ENCODE peak calls at places on chromosomes 12 and 14, in ten cellular contexts. E is fibroblast of lung, B is psoas muscle, Y is endothelial cell, C is pancreas, N is lower leg skin, Z is GM12865, S is AG04450, R is HFF-Myc, H is body of pancreas. Q is an unnamed sample.

GRCh38 chr12:133106253-133106652 is 23.8 kb downstream of the ZNF891 start:
- DNase-seq in H (no peak), S (no peak), R (no peak), B (no peak), E (peak), N (no peak), C (no peak), Y (no peak), Z (peak), Q (no peak)

GRCh38 chr14:69013943-69014782 is 35.1 kb upstream of the ACTN1 start:
- DNase-seq in N (no peak), Y (no peak), S (no peak), E (peak), B (peak), R (peak), H (peak), Z (no peak), C (peak), Q (no peak)

GRCh38 chr12:90043264-90043663 is 334.6 kb upstream of the ATP2B1 start:
- DNase-seq in Z (no peak), N (no peak), R (no peak), C (no peak), B (no peak), Y (no peak), S (no peak), H (no peak), E (peak), Q (no peak)

GRCh38 chr12:113580437-113580836 is 108.8 kb upstream of the LHX5 start:
- DNase-seq in N (no peak), R (no peak), H (no peak), E (no peak), S (no peak), Y (no peak), C (no peak), B (no peak), Z (no peak), Q (no peak)

GRCh38 chr14:61603736-61604135 is 91.6 kb upstream of the HIF1A start:
- DNase-seq in N (no peak), B (no peak), H (no peak), R (no peak), E (no peak), Y (no peak), C (no peak), S (no peak), Z (no peak), Q (no peak)

GRCh38 chr12:114799574-114800487 is 115.9 kb upstream of the TBX3 start:
- DNase-seq in N (no peak), R (no peak), B (peak), Y (no peak), E (peak), H (peak), C (peak), S (no peak), Z (no peak), Q (no peak)

GRCh38 chr12:115421796-115422709 is 738.1 kb upstream of the TBX3 start:
- DNase-seq in B (no peak), Y (no peak), S (no peak), N (no peak), C (no peak), E (no peak), H (no peak), Z (no peak), R (no peak), Q (no peak)

GRCh38 chr12:53061404-53062010 is 11.6 kb downstream of the TNS2 start:
- DNase-seq in Z (no peak), H (peak), S (no peak), B (peak), C (peak), N (peak), E (no peak), Y (no peak), R (no peak), Q (no peak)

DNA sequence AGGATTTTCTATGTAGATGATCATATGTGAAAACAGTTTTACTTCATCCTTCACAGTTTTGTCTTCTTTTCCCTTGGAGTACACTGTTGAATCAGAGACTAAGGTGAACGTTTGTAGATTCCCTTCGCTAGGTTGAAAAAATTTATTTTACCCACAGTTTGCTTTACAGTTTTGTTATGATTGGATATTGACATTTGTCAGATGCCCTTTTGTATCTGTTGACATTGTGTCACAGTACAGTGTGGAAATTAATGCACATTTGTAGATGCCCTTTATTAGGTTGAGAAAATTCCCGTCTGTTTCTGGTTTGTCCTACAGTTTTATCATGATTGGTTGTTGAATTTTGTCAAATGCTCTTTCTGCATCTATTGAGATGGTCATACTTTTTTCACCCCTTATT is 13.3 kb downstream of the G2E3 start:
- DNase-seq in B (no peak), Y (no peak), Z (no peak), R (no peak), H (no peak), S (no peak), C (no peak), N (no peak), E (no peak), Q (no peak)
- TF ChIP-seq CTCF in B (no peak), Y (no peak), Z (no peak), R (no peak), H (no peak), S (no peak), C (no peak), N (no peak), E (no peak), Q (no peak)

GRCh38 chr12:62950317-62950716 is 15.4 kb upstream of the PPM1H start:
- DNase-seq in N (no peak), E (no peak), B (no peak), S (no peak), C (no peak), H (no peak), Z (no peak), R (no peak), Y (no peak), Q (no peak)
- TF ChIP-seq CTCF in N (no peak), E (no peak), B (no peak), S (no peak), C (no peak), H (no peak), Z (no peak), R (no peak), Y (no peak), Q (no peak)

DNA sequence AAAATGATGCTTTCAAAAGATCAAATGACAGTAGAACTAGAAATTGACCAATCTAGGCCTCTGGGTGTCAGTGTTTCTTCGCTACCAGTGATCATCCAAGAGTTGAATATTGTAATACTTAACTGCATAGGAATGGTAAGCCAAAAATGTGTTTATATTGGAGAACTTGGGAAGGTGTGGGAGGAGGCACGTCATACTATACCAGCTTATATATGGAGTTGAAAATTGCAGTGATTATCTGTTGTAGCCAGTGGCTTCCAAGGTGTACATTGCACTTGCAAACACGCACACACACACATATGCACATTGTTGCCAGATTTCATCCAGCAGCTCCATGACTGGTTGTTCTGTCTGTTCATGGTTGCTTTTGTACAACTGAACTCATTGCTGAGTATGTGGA is 36.1 kb downstream of the EID3 start:
- DNase-seq in B (no peak), Z (no peak), S (no peak), Y (no peak), C (no peak), E (peak), R (no peak), N (no peak), H (no peak), Q (no peak)
- TF ChIP-seq CTCF in B (no peak), Z (no peak), S (no peak), Y (no peak), C (no peak), E (no peak), R (no peak), N (no peak), H (no peak), Q (no peak)

GRCh38 chr12:11666651-11667050 is 17.2 kb downstream of the ETV6 start:
- DNase-seq in B (no peak), Y (no peak), C (no peak), Z (no peak), E (no peak), N (no peak), H (no peak), R (no peak), S (no peak), Q (no peak)
- TF ChIP-seq CTCF in B (no peak), Y (no peak), C (no peak), Z (no peak), E (no peak), N (no peak), H (no peak), R (no peak), S (no peak), Q (no peak)

DNA sequence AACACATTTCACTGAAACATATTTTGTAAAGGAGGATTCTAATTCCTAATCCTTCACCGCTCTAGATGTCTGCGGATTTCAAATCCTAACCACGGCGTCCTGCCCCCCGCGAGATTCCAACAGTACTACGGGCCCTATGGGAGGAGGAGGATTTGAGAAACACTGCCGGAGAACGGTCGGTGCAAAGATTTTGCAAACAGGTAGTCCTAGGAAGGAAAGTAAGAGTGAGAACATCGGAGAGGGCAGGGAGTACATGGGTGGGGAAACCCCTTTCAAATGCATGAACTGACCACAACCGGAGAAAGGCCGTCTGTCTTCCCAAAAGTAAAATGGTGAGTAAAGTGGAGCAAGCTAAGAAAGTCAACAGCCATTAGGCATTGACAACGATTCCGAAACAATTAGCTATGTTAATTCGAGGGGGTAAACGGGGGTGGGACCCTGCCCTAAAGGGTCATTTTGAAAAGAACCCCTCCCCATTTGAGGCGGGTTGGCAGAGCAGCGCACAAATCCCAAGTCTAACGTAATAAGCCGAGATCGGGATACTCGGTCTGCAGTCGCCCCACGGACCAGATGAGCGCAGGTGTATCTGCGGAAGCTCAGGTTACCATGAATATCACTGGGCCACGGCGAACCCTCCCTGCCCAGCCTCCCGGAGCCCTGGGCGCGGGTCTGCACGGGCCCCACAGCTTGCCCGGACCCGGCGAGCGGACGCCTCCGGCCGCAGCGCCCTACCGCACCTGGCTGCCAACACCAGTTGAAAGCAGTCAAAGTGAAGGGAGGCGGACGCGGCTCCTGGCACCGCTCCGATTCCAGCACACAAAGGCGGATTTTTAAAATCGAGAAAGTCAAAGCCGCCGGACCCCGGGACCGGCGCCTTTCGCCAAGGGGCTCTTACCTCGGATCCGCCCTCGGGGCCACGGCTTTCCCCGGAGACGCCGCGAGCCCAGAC is 648 bp downstream of the EPS8 start:
- DNase-seq in H (peak), Z (peak), Y (peak), N (peak), B (peak), R (no peak), S (no peak), C (peak), E (peak), Q (peak)
- TF ChIP-seq CTCF in H (peak), Z (no peak), Y (no peak), N (no peak), B (no peak), R (no peak), S (no peak), C (no peak), E (no peak), Q (no peak)

DNA sequence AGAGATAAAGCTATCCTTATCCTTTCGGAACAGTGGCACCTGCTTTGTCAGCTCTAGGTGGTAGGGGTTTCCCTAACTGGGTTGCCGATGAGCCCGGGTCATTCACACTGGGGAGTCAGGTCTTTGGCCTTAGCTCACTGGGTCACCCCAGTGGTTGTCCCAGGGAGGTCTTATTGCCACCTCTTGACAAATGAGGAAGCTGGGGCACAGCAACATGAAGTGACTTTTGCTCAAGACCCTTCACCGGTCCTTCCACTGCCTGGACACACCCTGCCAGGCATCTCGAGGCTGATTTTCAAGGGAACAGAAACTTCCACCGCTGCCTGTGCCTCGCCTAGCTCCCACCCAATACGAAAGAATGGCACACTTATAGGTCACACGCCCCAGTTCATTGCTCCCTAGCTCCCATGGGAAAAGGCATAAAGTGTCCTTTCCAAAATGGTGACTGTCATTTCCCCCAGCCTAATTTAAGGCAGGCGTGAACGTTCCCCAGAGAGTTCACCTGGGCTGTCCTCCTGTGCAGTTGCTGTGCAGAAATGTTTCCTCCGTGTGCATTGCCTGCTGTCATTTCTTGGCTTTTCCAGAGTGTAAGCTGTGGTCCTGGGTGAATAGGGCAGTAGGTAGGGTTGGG is 156.1 kb upstream of the CCND2 start:
- DNase-seq in S (no peak), C (no peak), E (no peak), Y (no peak), H (no peak), Z (peak), B (no peak), R (no peak), N (peak), Q (no peak)
- TF ChIP-seq CTCF in S (no peak), C (no peak), E (no peak), Y (no peak), H (no peak), Z (no peak), B (no peak), R (no peak), N (no peak), Q (no peak)

GRCh38 chr12:15592934-15593333 is 196.3 kb downstream of the EPS8 start:
- DNase-seq in S (no peak), C (no peak), B (no peak), Y (no peak), Z (no peak), H (no peak), N (no peak), R (no peak), E (no peak), Q (no peak)
- TF ChIP-seq CTCF in S (peak), C (no peak), B (no peak), Y (no peak), Z (no peak), H (no peak), N (no peak), R (no peak), E (peak), Q (no peak)

GRCh38 chr14:105094193-105094907 is 29.1 kb upstream of the GPR132 start:
- DNase-seq in N (no peak), Y (no peak), H (no peak), R (no peak), E (no peak), S (no peak), C (peak), B (no peak), Z (no peak), Q (no peak)

GRCh38 chr14:105095236-105095805 is 30.1 kb upstream of the GPR132 start:
- DNase-seq in B (no peak), Y (no peak), R (no peak), E (no peak), H (no peak), Z (no peak), N (no peak), C (no peak), S (no peak), Q (no peak)

GRCh38 chr14:105092124-105092911 is 27.1 kb upstream of the GPR132 start:
- DNase-seq in C (peak), Y (no peak), H (peak), S (no peak), B (no peak), R (no peak), N (peak), E (no peak), Z (no peak), Q (peak)

GRCh38 chr14:105092912-105093425 is 27.7 kb upstream of the GPR132 start:
- DNase-seq in N (peak), S (no peak), R (no peak), C (peak), Y (peak), H (peak), Z (peak), E (peak), B (peak), Q (peak)

GRCh38 chr14:105093426-105094192 is 28.4 kb upstream of the GPR132 start:
- DNase-seq in R (no peak), Y (peak), B (no peak), C (peak), S (no peak), N (peak), E (peak), H (peak), Z (peak), Q (peak)
- TF ChIP-seq CTCF in R (peak), Y (peak), B (peak), C (no peak), S (peak), N (no peak), E (peak), H (peak), Z (peak), Q (peak)